ENCODE peak calls at places on chromosome 12, in six cellular contexts. L is HepG2, I is A549, Y is heart left ventricle, J is Peyer's patch, S is IMR-90. W is an unnamed sample.

GRCh38 chr12:125773033-125773432 is 707.8 kb downstream of the AACS start:
- DNase-seq in J (no peak), Y (no peak), L (peak), S (no peak), I (peak), W (no peak)

GRCh38 chr12:120962487-120963054 is 15.8 kb upstream of the HNF1A start:
- DNase-seq in S (peak), J (no peak), Y (no peak), I (no peak), L (no peak), W (no peak)

GRCh38 chr12:107439101-107439738 is 246.4 kb upstream of the PWP1 start:
- DNase-seq in Y (no peak), S (no peak), I (no peak), L (no peak), J (no peak), W (no peak)

GRCh38 chr12:22538336-22538735 is 6.0 kb downstream of the C2CD5 start:
- DNase-seq in L (no peak), Y (no peak), I (no peak), S (peak), J (no peak), W (no peak)

GRCh38 chr12:97794335-97794734 is 331.7 kb downstream of the RMST start:
- DNase-seq in J (no peak), Y (no peak), L (no peak), S (no peak), I (no peak), W (no peak)

GRCh38 chr12:103857164-103857563 is 16.1 kb upstream of the NT5DC3 start:
- DNase-seq in I (no peak), S (no peak), L (peak), J (no peak), Y (no peak), W (no peak)

GRCh38 chr12:122048156-122048555 is 26.5 kb downstream of the BCL7A start:
- DNase-seq in Y (no peak), S (peak), J (no peak), L (no peak), I (no peak), W (no peak)

GRCh38 chr12:127941332-127941731 is 325.6 kb upstream of the TMEM132C start:
- DNase-seq in Y (no peak), L (no peak), I (no peak), S (no peak), J (no peak), W (no peak)

GRCh38 chr12:122192441-122192840 is 9.5 kb downstream of the LRRC43 start:
- DNase-seq in Y (no peak), S (no peak), J (no peak), L (no peak), I (no peak), W (no peak)

GRCh38 chr12:70469221-70469820 is 103.2 kb downstream of the KCNMB4 start:
- DNase-seq in J (no peak), Y (no peak), I (no peak), S (no peak), L (no peak), W (no peak)

GRCh38 chr12:27779416-27779815 is 617 bp upstream of the KLHL42 start:
- DNase-seq in Y (peak), I (peak), S (no peak), L (peak), J (peak), W (no peak)

GRCh38 chr12:116673713-116674112 is 64.2 kb downstream of the SPRING1 start:
- DNase-seq in J (no peak), S (no peak), I (peak), L (no peak), Y (no peak), W (no peak)

GRCh38 chr12:131753757-131754156 is 42.9 kb downstream of the SFSWAP start:
- DNase-seq in J (no peak), L (no peak), Y (no peak), I (no peak), S (no peak), W (no peak)

GRCh38 chr12:126069549-126070165 is 1004.4 kb downstream of the AACS start:
- DNase-seq in I (peak), Y (no peak), L (peak), S (peak), J (no peak), W (no peak)

GRCh38 chr12:9598363-9598762 is 9.4 kb downstream of the KLRB1 start:
- DNase-seq in J (no peak), L (no peak), Y (no peak), S (no peak), I (no peak), W (no peak)

GRCh38 chr12:11961686-11962085 is 109.1 kb upstream of the BCL2L14 start:
- DNase-seq in I (no peak), Y (no peak), L (no peak), J (no peak), S (no peak), W (no peak)

GRCh38 chr12:70555081-70555480 is 82.1 kb downstream of the PTPRB start:
- DNase-seq in J (no peak), S (no peak), Y (no peak), L (no peak), I (no peak), W (no peak)

GRCh38 chr12:7103837-7104236 is 5.2 kb downstream of the C1RL start:
- DNase-seq in I (no peak), S (no peak), L (no peak), J (no peak), Y (no peak), W (no peak)

GRCh38 chr12:49537709-49538601 is 875 bp upstream of the KCNH3 start:
- DNase-seq in Y (no peak), I (no peak), S (no peak), L (no peak), J (no peak), W (no peak)

GRCh38 chr12:44961887-44962286 is 85.8 kb upstream of the NELL2 start:
- DNase-seq in S (no peak), J (no peak), L (no peak), I (no peak), Y (no peak), W (no peak)

GRCh38 chr12:44960856-44961255 is 84.7 kb upstream of the NELL2 start:
- DNase-seq in S (no peak), Y (no peak), I (peak), L (peak), J (no peak), W (no peak)

DNA sequence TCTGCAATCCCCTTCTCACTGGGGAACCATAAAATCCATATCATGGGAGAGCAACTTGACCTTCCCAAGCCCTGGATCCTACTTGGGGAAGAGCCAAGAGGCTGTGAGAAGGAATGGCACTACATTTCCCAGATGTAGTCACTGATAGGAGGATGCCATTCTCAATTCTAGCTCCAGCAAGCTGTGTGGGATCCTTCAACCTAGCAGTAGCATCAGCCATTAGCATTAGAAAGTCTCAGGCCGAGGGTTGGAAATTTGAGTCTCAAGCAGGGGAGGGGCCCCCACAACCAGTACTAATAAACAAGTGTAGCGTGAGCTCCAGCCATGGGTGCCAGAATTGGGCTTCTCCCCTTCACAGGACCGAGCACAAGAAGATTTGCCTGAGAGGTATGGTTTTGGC is 84.3 kb upstream of the NELL2 start:
- DNase-seq in S (no peak), J (no peak), L (no peak), I (no peak), Y (no peak), W (no peak)
- H3K4me3 ChIP-seq in S (no peak), J (no peak), L (no peak), I (no peak), Y (no peak), W (no peak)

DNA sequence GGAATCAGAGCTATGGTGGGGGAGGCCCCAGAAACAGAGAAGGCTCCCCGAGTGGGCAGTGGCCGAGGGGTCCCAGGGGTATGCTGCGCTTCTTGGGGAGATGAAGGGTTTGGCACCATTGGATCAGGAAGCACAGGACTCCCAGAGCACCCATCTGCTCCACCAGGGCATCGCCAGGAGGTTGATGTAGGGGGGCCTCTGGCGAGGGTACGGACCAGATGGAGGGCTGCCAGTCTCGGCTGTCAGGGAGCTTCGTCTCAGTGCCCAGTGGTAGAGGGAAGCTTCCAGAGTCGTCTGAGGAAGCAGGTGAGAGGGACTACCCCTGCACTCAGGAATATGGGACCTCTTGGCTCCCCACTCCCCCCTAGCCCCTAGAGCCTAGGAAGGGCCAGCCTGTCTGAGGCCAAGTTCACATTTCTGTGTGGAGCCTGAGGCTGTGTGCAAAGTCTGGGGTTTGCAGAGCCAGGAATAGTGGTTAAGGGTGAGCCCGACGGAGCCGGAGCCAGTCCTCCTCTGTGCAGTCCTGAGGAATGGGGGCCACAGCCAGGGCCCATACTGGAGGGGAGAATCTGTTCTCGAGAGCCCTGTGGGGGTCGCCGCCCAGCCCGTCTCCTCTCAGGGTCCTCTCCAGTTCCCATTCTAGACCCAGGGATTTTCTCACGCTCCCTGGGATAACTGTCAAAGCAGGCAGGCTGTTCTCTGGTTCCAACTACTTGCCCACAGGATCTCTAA is 10.2 kb downstream of the SLC48A1 start:
- DNase-seq in S (no peak), L (no peak), J (no peak), I (no peak), Y (no peak), W (no peak)
- TF ChIP-seq POLR2A in S (no peak), L (no peak), J (no peak), I (no peak), Y (no peak), W (no peak)

GRCh38 chr12:109731806-109732205 is 18.2 kb downstream of the FAM222A start:
- DNase-seq in L (no peak), S (no peak), J (no peak), Y (no peak), I (no peak), W (peak)
- H3K4me3 ChIP-seq in L (no peak), S (no peak), J (no peak), Y (no peak), I (no peak), W (no peak)

GRCh38 chr12:111430418-111431353 is 25.0 kb downstream of the SH2B3 start:
- DNase-seq in Y (peak), J (peak), S (no peak), I (no peak), L (no peak), W (no peak)
- TF ChIP-seq POLR2A in Y (no peak), J (no peak), S (no peak), I (no peak), L (no peak), W (no peak)

GRCh38 chr12:91249059-91250055 is 66.7 kb upstream of the DCN start:
- DNase-seq in J (no peak), S (no peak), L (no peak), I (no peak), Y (no peak), W (no peak)

DNA sequence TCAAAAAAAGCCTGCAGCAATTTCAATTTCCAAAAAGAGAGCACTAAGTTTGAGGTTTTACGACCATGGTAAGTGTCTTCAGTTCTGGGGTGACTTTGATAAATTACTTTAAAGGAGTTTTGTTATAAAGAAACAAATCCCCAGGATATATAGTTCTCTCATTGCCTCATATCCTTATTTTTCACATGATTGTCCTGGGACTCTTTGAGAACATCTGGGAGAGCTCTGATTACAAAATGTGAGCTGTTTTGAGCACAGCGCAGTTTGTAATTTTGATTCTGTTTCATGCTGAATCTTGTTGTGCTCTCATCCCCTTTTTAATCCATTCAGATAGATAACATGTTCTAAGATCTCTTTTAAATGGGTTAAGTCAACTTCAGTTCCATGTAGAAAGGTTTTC is 67.7 kb upstream of the DCN start:
- DNase-seq in I (no peak), J (no peak), Y (no peak), L (no peak), S (peak), W (no peak)
- H3K4me3 ChIP-seq in I (no peak), J (no peak), Y (no peak), L (no peak), S (no peak), W (no peak)

GRCh38 chr12:130636370-130636769 is 79.7 kb downstream of the RIMBP2 start:
- DNase-seq in L (no peak), S (no peak), J (no peak), I (no peak), Y (no peak), W (no peak)

GRCh38 chr12:130640496-130640895 is 75.6 kb downstream of the RIMBP2 start:
- DNase-seq in S (no peak), L (no peak), I (no peak), Y (no peak), J (no peak), W (no peak)

GRCh38 chr12:130641571-130642184 is 74.4 kb downstream of the RIMBP2 start:
- DNase-seq in I (no peak), L (no peak), S (no peak), Y (no peak), J (no peak), W (no peak)

GRCh38 chr12:130644124-130644523 is 72.0 kb downstream of the RIMBP2 start:
- DNase-seq in L (no peak), S (no peak), I (no peak), Y (no peak), J (no peak), W (no peak)

DNA sequence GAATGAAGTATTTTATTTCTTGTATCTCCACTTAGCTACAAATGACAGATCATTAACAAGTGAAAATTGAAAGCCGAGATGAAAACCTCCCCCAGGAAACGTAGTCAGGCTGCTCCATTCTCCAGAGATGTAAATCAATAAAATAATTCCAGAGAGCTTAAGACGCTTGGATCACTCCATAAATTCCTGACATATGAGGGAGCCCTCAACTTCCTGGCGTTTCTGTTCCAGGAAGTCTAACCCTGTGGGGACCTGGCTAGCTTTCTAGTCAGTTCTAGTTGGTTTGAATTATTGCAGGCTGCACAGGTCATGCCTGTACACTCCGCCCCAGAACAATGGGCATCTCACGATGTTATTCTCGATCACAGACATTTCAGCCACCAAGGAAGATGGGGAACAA is 76.3 kb downstream of the RIMBP2 start:
- DNase-seq in J (no peak), L (no peak), S (no peak), I (no peak), Y (no peak), W (no peak)
- TF ChIP-seq POLR2A in J (no peak), L (no peak), S (no peak), I (no peak), Y (no peak), W (no peak)